ENCODE peak calls at places on chromosomes 16 and 17, in four cellular contexts. One of them, this sample, is unnamed.

GRCh38 chr17:15348030-15348429 is 6.6 kb upstream of the TEKT3 start:
- DNase-seq in K562: no peak
- DNase-seq in SK-N-SH: no peak
- DNase-seq in HCT116: no peak
- DNase-seq in this sample: no peak

GRCh38 chr17:2030779-2031163 is 818 bp downstream of the DPH1 start:
- DNase-seq in K562: peak; percentile 64
- DNase-seq in SK-N-SH: no peak
- DNase-seq in HCT116: peak; percentile 79
- DNase-seq in this sample: no peak

GRCh38 chr17:67629963-67630320 is 87.8 kb upstream of the NOL11 start:
- DNase-seq in K562: no peak
- DNase-seq in SK-N-SH: peak; percentile 59
- DNase-seq in HCT116: peak; percentile 23
- DNase-seq in this sample: peak; percentile 24

GRCh38 chr16:85612801-85613608 is at the start of gene GSE1:
- DNase-seq in K562: peak; percentile 70
- DNase-seq in SK-N-SH: peak; percentile 78
- DNase-seq in HCT116: peak; percentile 96
- DNase-seq in this sample: peak; percentile 96

GRCh38 chr16:29825145-29826044 is 5.1 kb downstream of the MVP start:
- DNase-seq in K562: peak; percentile 44
- DNase-seq in SK-N-SH: no peak
- DNase-seq in HCT116: no peak
- DNase-seq in this sample: no peak

GRCh38 chr17:19641687-19642372 is 6.7 kb upstream of the ALDH3A2 start:
- DNase-seq in K562: no peak
- DNase-seq in SK-N-SH: no peak
- DNase-seq in HCT116: no peak
- DNase-seq in this sample: no peak

GRCh38 chr16:65281636-65282035 is 159.8 kb upstream of the CDH11 start:
- DNase-seq in K562: no peak
- DNase-seq in SK-N-SH: no peak
- DNase-seq in HCT116: no peak
- DNase-seq in this sample: no peak

GRCh38 chr16:85412911-85413520 is 200.1 kb upstream of the GSE1 start:
- DNase-seq in K562: no peak
- DNase-seq in SK-N-SH: no peak
- DNase-seq in HCT116: no peak
- DNase-seq in this sample: no peak

GRCh38 chr16:88558457-88559442 is 11.5 kb upstream of the ZC3H18 start:
- DNase-seq in K562: peak; percentile 83
- DNase-seq in SK-N-SH: peak; percentile 86
- DNase-seq in HCT116: peak; percentile 64
- DNase-seq in this sample: peak; percentile 82

GRCh38 chr17:45902892-45903346 is 8.6 kb downstream of the MAPT start:
- DNase-seq in K562: peak; percentile 35
- DNase-seq in SK-N-SH: peak; percentile 65
- DNase-seq in HCT116: no peak
- DNase-seq in this sample: peak; percentile 68

GRCh38 chr17:20010099-20010863 is 1.1 kb downstream of the SPECC1 start:
- DNase-seq in K562: peak; percentile 32
- DNase-seq in SK-N-SH: peak; percentile 64
- DNase-seq in HCT116: peak; percentile 54
- DNase-seq in this sample: peak; percentile 33

GRCh38 chr16:78196527-78196926 is 97.1 kb downstream of the WWOX start:
- DNase-seq in K562: no peak
- DNase-seq in SK-N-SH: peak; percentile 44
- DNase-seq in HCT116: no peak
- DNase-seq in this sample: no peak

GRCh38 chr17:49957350-49957749 is 11.6 kb upstream of the DLX4 start:
- DNase-seq in K562: no peak
- DNase-seq in SK-N-SH: no peak
- DNase-seq in HCT116: no peak
- DNase-seq in this sample: no peak

GRCh38 chr17:10314332-10314731 is 58.5 kb downstream of the MYH13 start:
- DNase-seq in K562: no peak
- DNase-seq in SK-N-SH: no peak
- DNase-seq in HCT116: no peak
- DNase-seq in this sample: no peak

GRCh38 chr17:10311131-10311530 is 61.7 kb downstream of the MYH13 start:
- DNase-seq in K562: no peak
- DNase-seq in SK-N-SH: no peak
- DNase-seq in HCT116: no peak
- DNase-seq in this sample: no peak

GRCh38 chr17:10316986-10317834 is 55.6 kb downstream of the MYH13 start:
- DNase-seq in K562: peak; percentile 16
- DNase-seq in SK-N-SH: peak; percentile 54
- DNase-seq in HCT116: peak; percentile 31
- DNase-seq in this sample: peak; percentile 20

GRCh38 chr17:10309003-10309974 is 63.5 kb downstream of the MYH13 start:
- DNase-seq in K562: no peak
- DNase-seq in SK-N-SH: no peak
- DNase-seq in HCT116: no peak
- DNase-seq in this sample: no peak

DNA sequence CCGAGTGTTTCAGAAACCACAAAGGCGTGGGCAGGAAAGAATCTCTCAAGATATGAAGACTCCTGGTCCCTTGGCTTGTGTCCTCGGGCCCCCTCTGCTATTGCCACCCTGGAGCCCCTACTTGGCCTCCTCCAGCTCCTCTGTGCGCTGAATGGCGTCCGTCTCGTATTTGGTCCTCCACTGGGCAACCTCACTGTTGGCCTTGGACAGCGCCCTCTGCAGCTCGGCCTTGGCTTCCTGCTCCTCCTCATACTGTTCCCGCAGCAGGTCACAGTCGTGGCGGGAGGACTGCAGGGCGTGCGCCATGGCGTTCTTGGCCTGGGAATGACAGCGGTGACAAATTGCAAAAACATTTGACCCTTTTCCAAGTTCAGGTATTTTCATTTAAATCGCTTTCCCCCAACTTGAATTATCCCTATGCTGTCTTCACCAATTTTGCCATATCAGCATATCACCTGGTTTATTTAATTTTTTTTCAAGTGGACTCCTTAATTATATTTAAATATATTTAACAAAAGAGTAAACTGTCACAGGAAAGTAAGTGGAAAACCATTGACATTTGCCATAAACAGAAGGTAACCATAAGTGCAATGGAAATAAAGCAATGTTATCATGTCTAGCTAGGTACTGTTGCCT is 59.7 kb downstream of the MYH13 start:
- DNase-seq in K562: no peak
- DNase-seq in SK-N-SH: no peak
- DNase-seq in HCT116: no peak
- DNase-seq in this sample: no peak
- TF ChIP-seq ELF1 in K562: no peak
- TF ChIP-seq ELF1 in SK-N-SH: no peak
- TF ChIP-seq ELF1 in HCT116: no peak
- TF ChIP-seq ELF1 in this sample: no peak

GRCh38 chr16:83733301-83733700 is 74.5 kb upstream of the HSBP1 start:
- DNase-seq in K562: no peak
- DNase-seq in SK-N-SH: no peak
- DNase-seq in HCT116: no peak
- DNase-seq in this sample: no peak
- TF ChIP-seq ELF1 in K562: no peak
- TF ChIP-seq ELF1 in SK-N-SH: no peak
- TF ChIP-seq ELF1 in HCT116: no peak
- TF ChIP-seq ELF1 in this sample: no peak

GRCh38 chr16:12199524-12199923 is 223.0 kb downstream of the SNX29 start:
- DNase-seq in K562: no peak
- DNase-seq in SK-N-SH: no peak
- DNase-seq in HCT116: no peak
- DNase-seq in this sample: peak; percentile 67

GRCh38 chr16:12201216-12201615 is 224.7 kb downstream of the SNX29 start:
- DNase-seq in K562: no peak
- DNase-seq in SK-N-SH: no peak
- DNase-seq in HCT116: no peak
- DNase-seq in this sample: no peak

GRCh38 chr16:12191102-12191501 is 214.6 kb downstream of the SNX29 start:
- DNase-seq in K562: no peak
- DNase-seq in SK-N-SH: no peak
- DNase-seq in HCT116: no peak
- DNase-seq in this sample: no peak

GRCh38 chr16:12193688-12194087 is 217.2 kb downstream of the SNX29 start:
- DNase-seq in K562: no peak
- DNase-seq in SK-N-SH: no peak
- DNase-seq in HCT116: no peak
- DNase-seq in this sample: no peak

GRCh38 chr16:12195296-12195695 is 218.8 kb downstream of the SNX29 start:
- DNase-seq in K562: no peak
- DNase-seq in SK-N-SH: no peak
- DNase-seq in HCT116: no peak
- DNase-seq in this sample: no peak
- TF ChIP-seq ELF1 in K562: no peak
- TF ChIP-seq ELF1 in SK-N-SH: no peak
- TF ChIP-seq ELF1 in HCT116: no peak
- TF ChIP-seq ELF1 in this sample: no peak

GRCh38 chr16:54277845-54278703 is 8.5 kb downstream of the IRX3 start:
- DNase-seq in K562: no peak
- DNase-seq in SK-N-SH: peak; percentile 60
- DNase-seq in HCT116: no peak
- DNase-seq in this sample: no peak
- TF ChIP-seq ELF1 in K562: no peak
- TF ChIP-seq ELF1 in SK-N-SH: no peak
- TF ChIP-seq ELF1 in HCT116: no peak
- TF ChIP-seq ELF1 in this sample: no peak

GRCh38 chr17:77916284-77916683 is 42.2 kb upstream of the TNRC6C start:
- DNase-seq in K562: no peak
- DNase-seq in SK-N-SH: no peak
- DNase-seq in HCT116: no peak
- DNase-seq in this sample: no peak

GRCh38 chr17:77915594-77916021 is 42.9 kb upstream of the TNRC6C start:
- DNase-seq in K562: no peak
- DNase-seq in SK-N-SH: peak; percentile 83
- DNase-seq in HCT116: no peak
- DNase-seq in this sample: no peak

GRCh38 chr17:77916771-77917481 is 41.6 kb upstream of the TNRC6C start:
- DNase-seq in K562: no peak
- DNase-seq in SK-N-SH: no peak
- DNase-seq in HCT116: no peak
- DNase-seq in this sample: no peak

GRCh38 chr17:77919276-77919675 is 39.2 kb upstream of the TNRC6C start:
- DNase-seq in K562: no peak
- DNase-seq in SK-N-SH: no peak
- DNase-seq in HCT116: no peak
- DNase-seq in this sample: no peak

GRCh38 chr17:77914440-77915254 is 43.9 kb upstream of the TNRC6C start:
- DNase-seq in K562: no peak
- DNase-seq in SK-N-SH: no peak
- DNase-seq in HCT116: peak; percentile 7
- DNase-seq in this sample: no peak
- TF ChIP-seq ELF1 in K562: no peak
- TF ChIP-seq ELF1 in SK-N-SH: no peak
- TF ChIP-seq ELF1 in HCT116: no peak
- TF ChIP-seq ELF1 in this sample: no peak

GRCh38 chr17:512311-512710 is 159.7 kb upstream of the RPH3AL start:
- DNase-seq in K562: no peak
- DNase-seq in SK-N-SH: no peak
- DNase-seq in HCT116: no peak
- DNase-seq in this sample: no peak
- TF ChIP-seq ELF1 in K562: no peak
- TF ChIP-seq ELF1 in SK-N-SH: no peak
- TF ChIP-seq ELF1 in HCT116: no peak
- TF ChIP-seq ELF1 in this sample: no peak

GRCh38 chr16:86789621-86790051 is 211.3 kb downstream of the FOXL1 start:
- DNase-seq in K562: no peak
- DNase-seq in SK-N-SH: no peak
- DNase-seq in HCT116: no peak
- DNase-seq in this sample: no peak

GRCh38 chr16:86783626-86784266 is 205.4 kb downstream of the FOXL1 start:
- DNase-seq in K562: no peak
- DNase-seq in SK-N-SH: no peak
- DNase-seq in HCT116: no peak
- DNase-seq in this sample: no peak

GRCh38 chr16:86784267-86784626 is 205.9 kb downstream of the FOXL1 start:
- DNase-seq in K562: no peak
- DNase-seq in SK-N-SH: no peak
- DNase-seq in HCT116: no peak
- DNase-seq in this sample: no peak

GRCh38 chr16:86786338-86786737 is 208.0 kb downstream of the FOXL1 start:
- DNase-seq in K562: no peak
- DNase-seq in SK-N-SH: no peak
- DNase-seq in HCT116: no peak
- DNase-seq in this sample: no peak

GRCh38 chr16:86787538-86787937 is 209.2 kb downstream of the FOXL1 start:
- DNase-seq in K562: no peak
- DNase-seq in SK-N-SH: no peak
- DNase-seq in HCT116: no peak
- DNase-seq in this sample: no peak
- TF ChIP-seq ELF1 in K562: no peak
- TF ChIP-seq ELF1 in SK-N-SH: no peak
- TF ChIP-seq ELF1 in HCT116: no peak
- TF ChIP-seq ELF1 in this sample: no peak

DNA sequence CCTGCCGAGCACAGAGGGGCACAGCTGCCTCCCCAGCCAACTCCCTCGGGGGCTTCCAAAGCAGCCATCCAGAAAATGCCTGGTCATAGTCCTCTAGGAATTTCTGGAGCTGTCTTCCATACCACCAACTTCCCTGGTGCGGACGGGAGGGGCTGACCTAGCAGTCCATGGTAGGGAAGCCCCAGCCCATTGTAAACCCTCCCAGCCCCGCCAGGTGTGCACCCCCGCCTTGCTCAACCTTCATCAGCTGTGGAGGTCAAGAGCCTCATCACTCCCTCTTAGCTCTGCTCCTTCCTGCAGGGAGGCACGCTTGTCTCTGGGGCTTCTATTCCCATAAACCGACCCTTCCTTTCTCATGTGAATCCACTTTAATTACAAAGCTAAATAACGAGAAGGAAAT is 181.3 kb downstream of the ENGASE start:
- DNase-seq in K562: no peak
- DNase-seq in SK-N-SH: no peak
- DNase-seq in HCT116: no peak
- DNase-seq in this sample: no peak
- TF ChIP-seq ELF1 in K562: no peak
- TF ChIP-seq ELF1 in SK-N-SH: no peak
- TF ChIP-seq ELF1 in HCT116: no peak
- TF ChIP-seq ELF1 in this sample: no peak